ENCODE peak calls at places on chromosomes 5 and 9, in six cellular contexts. K is OCI-LY7, N is uterus, R is pancreas, V is tibial nerve, D is aorta. Z is an unnamed sample.

GRCh38 chr5:59039296-59040006 is 456.6 kb downstream of the RAB3C start:
- DNase-seq in D (peak; percentile 91), V (peak; percentile 35), N (peak; percentile 60), K (no peak), R (peak; percentile 55), Z (peak; percentile 73)

GRCh38 chr5:60843693-60844428 is at the start of gene ELOVL7:
- DNase-seq in N (peak; percentile 15), R (peak; percentile 89), K (no peak), D (peak; percentile 47), V (no peak), Z (peak; percentile 27)

GRCh38 chr9:76897804-76898525 is 7.9 kb downstream of the PRUNE2 start:
- DNase-seq in D (no peak), V (no peak), K (no peak), N (no peak), R (no peak), Z (no peak)

GRCh38 chr9:35712762-35713400 is 19.1 kb downstream of the TLN1 start:
- DNase-seq in D (peak; percentile 21), N (no peak), K (no peak), V (no peak), R (no peak), Z (no peak)

GRCh38 chr5:10138385-10139057 is 111.2 kb downstream of the ATPSCKMT start:
- DNase-seq in V (no peak), K (no peak), R (no peak), D (no peak), N (no peak), Z (no peak)

GRCh38 chr5:7811715-7812114 is 39.2 kb downstream of the CFAP90 start:
- DNase-seq in R (no peak), N (no peak), K (no peak), D (no peak), V (no peak), Z (no peak)

GRCh38 chr9:93588641-93589609 is 12.5 kb downstream of the PHF2 start:
- DNase-seq in V (no peak), N (no peak), D (peak; percentile 3), R (no peak), K (no peak), Z (peak; percentile 12)

GRCh38 chr9:110048976-110049698 is 158.8 kb downstream of the C9orf152 start:
- DNase-seq in N (no peak), D (peak; percentile 55), K (peak; percentile 36), R (no peak), V (no peak), Z (no peak)

GRCh38 chr9:23492126-23493002 is 333.7 kb downstream of the ELAVL2 start:
- DNase-seq in K (peak; percentile 37), V (no peak), D (no peak), R (no peak), N (no peak), Z (no peak)

GRCh38 chr9:122929803-122930354 is 1.4 kb downstream of the ZBTB26 start:
- DNase-seq in N (no peak), V (no peak), K (no peak), R (no peak), D (no peak), Z (no peak)

GRCh38 chr9:122936464-122936863 is 4.4 kb upstream of the RABGAP1 start:
- DNase-seq in N (no peak), D (no peak), K (no peak), V (no peak), R (no peak), Z (no peak)

GRCh38 chr9:122930933-122931850 is at the start of gene ZBTB26:
- DNase-seq in V (peak; percentile 87), K (peak; percentile 94), R (peak; percentile 94), D (peak; percentile 97), N (peak; percentile 92), Z (peak; percentile 93)

GRCh38 chr9:122931851-122932199 is 513 bp upstream of the ZBTB26 start:
- DNase-seq in D (no peak), V (no peak), K (no peak), R (no peak), N (no peak), Z (no peak)

GRCh38 chr9:122930541-122930932 is 775 bp downstream of the ZBTB26 start:
- DNase-seq in R (no peak), N (no peak), V (no peak), D (no peak), K (no peak), Z (no peak)
- H3K4me3 ChIP-seq in R (peak overlapping the region; percentile 79), N (peak overlapping the region; percentile 71), V (peak overlapping the region; percentile 65), D (peak overlapping the region; percentile 92), K (peak overlapping the region; percentile 85), Z (peak overlapping the region; percentile 73)

GRCh38 chr5:81020478-81021167 is 60.5 kb downstream of the RASGRF2 start:
- DNase-seq in K (no peak), N (no peak), R (no peak), D (no peak), V (no peak), Z (no peak)
- H3K9me3 ChIP-seq in K (no peaks in the 10 kb centered on the region), N (no peaks in the 10 kb centered on the region), R (no peaks in the 10 kb centered on the region), D (no peaks in the 10 kb centered on the region), V (no peaks in the 10 kb centered on the region), Z (no peaks in the 10 kb centered on the region)

DNA sequence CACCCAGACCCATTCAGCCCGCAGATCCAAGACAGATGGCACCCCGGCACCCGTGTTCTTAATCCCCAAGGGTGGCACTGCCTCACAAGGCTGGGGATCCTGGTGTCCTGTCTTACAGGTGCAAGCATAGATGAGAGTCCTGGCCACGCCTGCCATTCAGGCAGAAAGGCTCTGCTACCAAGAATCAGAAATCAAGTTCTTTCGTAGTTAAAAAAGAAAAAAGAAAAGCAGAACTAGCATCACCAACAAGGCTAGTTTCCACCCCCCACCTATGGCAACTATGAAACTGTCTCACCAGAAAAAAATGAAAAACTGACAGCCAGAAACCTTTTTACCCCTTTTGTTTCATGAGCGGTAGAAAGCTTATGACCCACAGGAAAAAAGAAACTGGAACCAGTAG is 170.4 kb downstream of the SYK start:
- DNase-seq in R (no peak), N (no peak), V (no peak), D (no peak), K (peak; percentile 45), Z (no peak)
- H3K4me1 ChIP-seq in R (no peaks in the 10 kb centered on the region), N (no peaks in the 10 kb centered on the region), V (no peaks in the 10 kb centered on the region), D (peaks cover 2% of the 10 kb centered on the region), K (peaks cover 27% of the 10 kb centered on the region), Z (peaks cover 55% of the 10 kb centered on the region)

DNA sequence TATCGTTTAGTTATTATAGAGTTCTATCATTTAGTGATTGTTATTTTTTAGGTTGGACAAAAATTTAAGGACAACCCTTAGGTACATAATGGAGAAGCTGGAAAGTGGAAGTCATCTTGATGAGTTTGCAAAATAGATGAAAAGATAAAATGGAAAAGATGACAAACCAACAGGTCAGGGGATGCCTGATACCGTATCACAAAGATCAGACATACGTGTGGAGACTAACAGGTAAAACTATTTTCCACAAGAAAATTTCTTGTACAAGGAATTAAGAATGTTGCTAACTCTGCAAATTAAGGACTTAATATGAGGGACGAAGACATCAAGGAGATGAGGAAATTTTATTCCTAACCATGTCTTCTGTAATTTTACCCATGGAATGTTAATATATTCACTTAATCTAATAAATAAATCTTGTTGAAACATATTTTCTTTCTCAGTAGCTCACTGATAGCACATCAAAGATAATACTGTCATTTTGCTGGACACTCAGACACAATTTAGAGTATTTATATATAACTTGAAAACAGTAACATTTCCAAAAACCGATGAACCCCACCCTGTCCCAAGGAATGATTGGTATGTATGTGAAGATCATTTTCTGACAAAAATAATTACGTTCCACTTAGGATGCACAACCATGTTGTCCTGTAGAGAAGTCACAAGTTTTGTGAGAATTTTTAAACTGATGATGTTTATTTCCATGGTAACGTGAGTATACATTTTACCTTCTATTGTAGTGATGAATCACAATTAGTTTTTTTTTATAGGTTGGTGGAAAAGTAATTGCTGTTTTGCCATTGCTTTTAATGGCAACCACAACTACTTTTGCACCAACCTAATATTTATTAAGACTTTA is 2.6 kb downstream of the LURAP1L start:
- DNase-seq in R (no peak), K (no peak), V (no peak), N (no peak), D (no peak), Z (no peak)
- H3K4me3 ChIP-seq in R (peak overlapping the region; percentile 72), K (no peak overlapping the region), V (peak overlapping the region; percentile 70), N (peak overlapping the region; percentile 65), D (peak overlapping the region; percentile 82), Z (no peak overlapping the region)

GRCh38 chr5:132877938-132878337 is 4.5 kb downstream of the LEAP2 start:
- DNase-seq in V (no peak), N (no peak), K (no peak), D (peak; percentile 59), R (no peak), Z (no peak)

GRCh38 chr5:132876020-132876759 is 2.7 kb downstream of the LEAP2 start:
- DNase-seq in V (no peak), N (no peak), K (no peak), D (no peak), R (no peak), Z (no peak)

GRCh38 chr5:132873930-132874271 is 433 bp downstream of the LEAP2 start:
- DNase-seq in R (no peak), K (no peak), D (no peak), N (no peak), V (no peak), Z (no peak)

GRCh38 chr5:132873119-132873929 is at the start of gene LEAP2:
- DNase-seq in N (no peak), K (no peak), D (no peak), V (no peak), R (peak; percentile 43), Z (no peak)

DNA sequence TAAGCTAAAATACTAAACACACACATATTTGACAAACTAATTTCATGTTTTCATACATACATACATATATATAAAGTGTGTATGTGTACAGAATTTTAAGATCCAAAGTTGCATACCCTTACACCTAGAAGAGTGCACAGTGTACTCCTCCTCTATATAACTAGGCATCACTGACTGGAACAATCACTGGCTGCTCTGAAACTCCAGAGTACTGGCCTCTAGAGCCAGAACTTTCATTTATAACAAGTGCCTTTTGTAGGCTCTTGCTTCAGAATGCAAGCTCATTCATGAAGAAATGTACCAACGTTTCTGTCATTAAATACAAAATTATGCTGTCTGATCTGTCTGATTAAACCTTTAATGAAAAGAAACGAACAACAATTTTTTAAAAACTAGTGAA is 4.0 kb downstream of the LEAP2 start:
- DNase-seq in N (no peak), R (no peak), K (no peak), V (no peak), D (no peak), Z (no peak)
- H3K9me3 ChIP-seq in N (no peaks in the 10 kb centered on the region), R (no peaks in the 10 kb centered on the region), K (no peaks in the 10 kb centered on the region), V (no peaks in the 10 kb centered on the region), D (no peaks in the 10 kb centered on the region), Z (no peaks in the 10 kb centered on the region)

GRCh38 chr9:125511780-125512179 is 195.2 kb downstream of the MAPKAP1 start:
- DNase-seq in D (no peak), N (no peak), R (no peak), V (no peak), K (no peak), Z (no peak)
- H3K4me1 ChIP-seq in D (no peaks in the 10 kb centered on the region), N (peaks cover 7% of the 10 kb centered on the region), R (no peaks in the 10 kb centered on the region), V (no peaks in the 10 kb centered on the region), K (no peaks in the 10 kb centered on the region), Z (peaks cover 11% of the 10 kb centered on the region)